ENCODE peak calls at places on chromosomes 12 and 14, in six cellular contexts. O, I, R, S, P and J are unnamed samples.

GRCh38 chr14:34051966-34052657 is 101.2 kb upstream of the EGLN3 start:
- DNase-seq in R (no peak), P (peak; percentile 95), S (no peak), O (peak; percentile 76), I (no peak), J (no peak)

GRCh38 chr12:23757541-23757962 is 191.9 kb downstream of the SOX5 start:
- DNase-seq in I (no peak), P (peak; percentile 81), R (no peak), O (no peak), S (no peak), J (no peak)

GRCh38 chr14:31465113-31465512 is 7.8 kb upstream of the DTD2 start:
- DNase-seq in S (no peak), P (no peak), O (no peak), I (no peak), R (no peak), J (no peak)

GRCh38 chr14:69288001-69288771 is 28.2 kb downstream of the GALNT16 start:
- DNase-seq in P (peak; percentile 23), S (peak; percentile 71), O (no peak), I (peak; percentile 76), R (peak; percentile 33), J (peak; percentile 89)

GRCh38 chr12:12635651-12636050 is 24.0 kb downstream of the CREBL2 start:
- DNase-seq in S (no peak), R (no peak), O (no peak), P (no peak), I (no peak), J (no peak)

GRCh38 chr14:93834739-93835383 is 46.6 kb upstream of the PRIMA1 start:
- DNase-seq in R (no peak), I (peak; percentile 61), S (no peak), P (no peak), O (no peak), J (no peak)

GRCh38 chr12:120468846-120469449 is 600 bp downstream of the SRSF9 start:
- DNase-seq in O (no peak), P (no peak), S (peak; percentile 70), R (peak; percentile 33), I (no peak), J (peak; percentile 66)

GRCh38 chr14:101511199-101511598 is 50.1 kb upstream of the DIO3 start:
- DNase-seq in P (no peak), S (no peak), I (no peak), R (no peak), O (no peak), J (no peak)

GRCh38 chr12:5272061-5272820 is 159.7 kb upstream of the NTF3 start:
- DNase-seq in R (no peak), O (no peak), S (no peak), P (no peak), I (no peak), J (no peak)

GRCh38 chr12:16605666-16606116 is 271 bp downstream of the LMO3 start:
- DNase-seq in S (no peak), R (no peak), P (peak; percentile 9), O (no peak), I (no peak), J (peak; percentile 66)

GRCh38 chr12:68364893-68365725 is 32.9 kb upstream of the MDM1 start:
- DNase-seq in I (peak; percentile 94), S (peak; percentile 71), O (peak; percentile 97), P (peak; percentile 72), R (peak; percentile 89), J (peak; percentile 95)

GRCh38 chr12:130764475-130765185 is 48.5 kb upstream of the RIMBP2 start:
- DNase-seq in P (no peak), I (no peak), O (peak; percentile 59), S (no peak), R (no peak), J (peak; percentile 28)

GRCh38 chr14:98721061-98721460 is 550.9 kb downstream of the BCL11B start:
- DNase-seq in R (no peak), P (no peak), O (no peak), S (no peak), I (no peak), J (no peak)

GRCh38 chr14:95363468-95363954 is 43.8 kb upstream of the CLMN start:
- DNase-seq in O (peak; percentile 12), S (no peak), R (no peak), P (no peak), I (no peak), J (no peak)

GRCh38 chr12:30990316-30990715 is 63.8 kb downstream of the TSPAN11 start:
- DNase-seq in S (no peak), O (no peak), I (no peak), R (no peak), P (no peak), J (no peak)

GRCh38 chr14:78709795-78710569 is 539.8 kb downstream of the NRXN3 start:
- DNase-seq in O (no peak), S (no peak), P (no peak), I (no peak), R (no peak), J (no peak)

GRCh38 chr14:54299393-54300363 is 97.1 kb upstream of the CDKN3 start:
- DNase-seq in S (peak; percentile 28), I (no peak), R (no peak), P (peak; percentile 28), O (no peak), J (no peak)

GRCh38 chr12:104680070-104680469 is 223.3 kb downstream of the CHST11 start:
- DNase-seq in I (no peak), P (peak; percentile 11), O (peak; percentile 51), S (no peak), R (no peak), J (no peak)

GRCh38 chr12:63208956-63209355 is 58.0 kb upstream of the AVPR1A start:
- DNase-seq in I (no peak), O (no peak), R (no peak), S (no peak), P (no peak), J (no peak)

GRCh38 chr14:49858383-49858782 is 5.8 kb upstream of the NEMF start:
- DNase-seq in I (no peak), R (no peak), O (no peak), S (no peak), P (no peak), J (no peak)

GRCh38 chr12:56152132-56152755 is at the start of gene MYL6B:
- DNase-seq in R (peak; percentile 95), I (peak; percentile 98), O (peak; percentile 66), P (peak; percentile 83), S (peak; percentile 92), J (peak; percentile 97)

GRCh38 chr12:59425798-59426197 is 170.0 kb upstream of the SLC16A7 start:
- DNase-seq in P (no peak), O (no peak), I (no peak), R (no peak), S (no peak), J (no peak)

GRCh38 chr12:40469736-40470135 is 222.5 kb upstream of the CNTN1 start:
- DNase-seq in S (no peak), P (no peak), R (no peak), O (no peak), I (no peak), J (no peak)

GRCh38 chr12:131852551-131853299 is 24.5 kb downstream of the MMP17 start:
- DNase-seq in P (no peak), S (no peak), R (no peak), I (no peak), O (no peak), J (no peak)

GRCh38 chr14:48027115-48027514 is 351.7 kb upstream of the MDGA2 start:
- DNase-seq in I (no peak), R (no peak), O (no peak), S (no peak), P (no peak), J (no peak)

GRCh38 chr12:34405286-34406227 is 383.3 kb downstream of the ALG10 start:
- DNase-seq in R (no peak), S (peak; percentile 3), P (no peak), O (no peak), I (peak; percentile 69), J (peak; percentile 39)

GRCh38 chr12:125794401-125794800 is 729.2 kb downstream of the AACS start:
- DNase-seq in S (no peak), O (no peak), I (no peak), P (no peak), R (no peak), J (no peak)

GRCh38 chr12:133251732-133252131 is 16.1 kb upstream of the ANHX start:
- DNase-seq in R (no peak), O (no peak), I (peak; percentile 50), S (no peak), P (no peak), J (no peak)

GRCh38 chr12:77720258-77720657 is 110.4 kb upstream of the NAV3 start:
- DNase-seq in P (no peak), O (no peak), I (no peak), S (no peak), R (no peak), J (no peak)

GRCh38 chr14:70755655-70756054 is 53.7 kb downstream of the MAP3K9 start:
- DNase-seq in O (no peak), S (no peak), R (no peak), I (no peak), P (no peak), J (no peak)

GRCh38 chr12:12553208-12553785 is 9.4 kb downstream of the DUSP16 start:
- DNase-seq in P (no peak), R (no peak), I (no peak), O (no peak), S (no peak), J (no peak)

GRCh38 chr12:42204819-42205218 is 33.2 kb downstream of the YAF2 start:
- DNase-seq in I (no peak), S (no peak), R (no peak), P (no peak), O (no peak), J (no peak)

GRCh38 chr12:88556213-88556612 is 24.1 kb downstream of the KITLG start:
- DNase-seq in R (no peak), P (no peak), I (no peak), O (no peak), S (no peak), J (no peak)

GRCh38 chr12:52082988-52083637 is 3.6 kb downstream of the SMIM41 start:
- DNase-seq in O (no peak), P (peak; percentile 40), S (peak; percentile 73), R (peak; percentile 61), I (no peak), J (peak; percentile 81)
- TF ChIP-seq EP300 in O (no peak), P (no peak), S (no peak), R (no peak), I (no peak), J (no peak)

DNA sequence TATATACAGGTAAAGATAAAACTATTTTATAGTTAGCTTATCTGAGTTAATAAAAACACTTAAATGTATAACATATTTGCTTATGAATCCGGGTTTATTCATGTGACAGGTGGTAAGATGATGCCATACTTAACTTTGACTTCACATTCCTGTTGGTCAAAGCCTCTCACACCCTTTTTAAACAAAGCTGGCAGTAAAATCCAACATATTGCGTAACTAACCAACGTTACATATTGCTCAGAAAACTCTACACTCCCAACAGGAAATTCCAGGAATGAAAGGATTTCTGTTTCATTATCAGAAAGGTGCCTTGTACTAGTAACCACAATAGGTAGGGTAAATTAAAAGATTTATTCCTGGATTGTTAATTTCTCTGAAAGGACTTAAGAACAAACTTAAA is 23.7 kb upstream of the CATSPERB start:
- DNase-seq in I (no peak), P (peak; percentile 76), S (no peak), R (no peak), O (no peak), J (no peak)
- TF ChIP-seq EP300 in I (no peak), P (peak; percentile 53), S (no peak), R (no peak), O (no peak), J (no peak)

GRCh38 chr12:78885466-78885865 is 20.9 kb downstream of the SYT1 start:
- DNase-seq in I (no peak), P (no peak), O (no peak), R (no peak), S (no peak), J (no peak)
- TF ChIP-seq EP300 in I (no peak), P (no peak), O (no peak), R (no peak), S (no peak), J (no peak)

GRCh38 chr12:6943719-6944380 is at the start of the genes C12orf57 and RNU7-1:
- DNase-seq in S (peak; percentile 71), O (peak; percentile 93), R (peak; percentile 79), I (no peak), P (peak; percentile 94), J (peak; percentile 92)
- TF ChIP-seq EP300 in S (no peak), O (peak; percentile 67), R (no peak), I (no peak), P (peak; percentile 72), J (peak; percentile 20)